ENCODE peak calls at places on chromosomes 1 and 21, in six cellular contexts. A, N, S, F, I and K are unnamed samples.

GRCh38 chr1:88035578-88035977 is 648.5 kb upstream of the PKN2 start:
- DNase-seq in A (no peak), N (no peak), S (no peak), F (no peak), I (no peak), K (no peak)

GRCh38 chr1:233520510-233521191 is 93.3 kb upstream of the KCNK1 start:
- DNase-seq in A (peak; percentile 73), N (no peak), S (no peak), F (no peak), I (no peak), K (no peak)

GRCh38 chr1:24541711-24542346 is 14.1 kb upstream of the NCMAP start:
- DNase-seq in A (no peak), N (no peak), S (no peak), F (peak; percentile 51), I (no peak), K (no peak)

GRCh38 chr1:76494807-76495206 is 372.5 kb upstream of the ST6GALNAC5 start:
- DNase-seq in A (peak; percentile 20), N (no peak), S (no peak), F (no peak), I (no peak), K (no peak)

GRCh38 chr1:33060579-33061083 is 20.3 kb upstream of the AZIN2 start:
- DNase-seq in A (peak; percentile 99), N (peak; percentile 76), S (peak; percentile 69), F (peak; percentile 57), I (no peak), K (peak; percentile 78)

GRCh38 chr1:225890346-225891228 is 1.6 kb upstream of the LEFTY1 start:
- DNase-seq in A (no peak), N (no peak), S (no peak), F (no peak), I (no peak), K (no peak)

GRCh38 chr21:17371470-17371869 is 141.4 kb upstream of the CXADR start:
- DNase-seq in A (peak; percentile 85), N (no peak), S (no peak), F (no peak), I (no peak), K (no peak)

GRCh38 chr1:19059773-19060172 is 103.3 kb upstream of the IFFO2 start:
- DNase-seq in A (no peak), N (no peak), S (no peak), F (no peak), I (no peak), K (no peak)

GRCh38 chr1:155012052-155012546 is 9.5 kb downstream of the ZBTB7B start:
- DNase-seq in A (peak; percentile 28), N (peak; percentile 62), S (peak; percentile 80), F (peak; percentile 85), I (peak; percentile 89), K (peak; percentile 69)

GRCh38 chr1:205144751-205145150 is 23.0 kb upstream of the RBBP5 start:
- DNase-seq in A (peak; percentile 76), N (no peak), S (no peak), F (no peak), I (no peak), K (no peak)

GRCh38 chr1:1371354-1371740 is 3.7 kb downstream of the AURKAIP1 start:
- DNase-seq in A (no peak), N (no peak), S (no peak), F (peak; percentile 94), I (no peak), K (no peak)

GRCh38 chr1:78490861-78491310 is at the start of gene PTGFR:
- DNase-seq in A (peak; percentile 52), N (no peak), S (peak; percentile 31), F (no peak), I (peak; percentile 43), K (peak; percentile 16)

GRCh38 chr1:170545476-170545875 is 13.5 kb downstream of the GORAB start:
- DNase-seq in A (peak; percentile 92), N (no peak), S (no peak), F (no peak), I (no peak), K (no peak)

GRCh38 chr1:163013826-163014600 is 55.1 kb upstream of the RGS4 start:
- DNase-seq in A (no peak), N (no peak), S (no peak), F (peak; percentile 65), I (no peak), K (no peak)

GRCh38 chr1:218467101-218467728 is 122.1 kb downstream of the TGFB2 start:
- DNase-seq in A (peak; percentile 88), N (no peak), S (no peak), F (no peak), I (no peak), K (no peak)

GRCh38 chr1:243483084-243483845 is 227.4 kb downstream of the SDCCAG8 start:
- DNase-seq in A (no peak), N (no peak), S (no peak), F (no peak), I (no peak), K (no peak)

GRCh38 chr1:66761273-66761672 is 9.0 kb downstream of the DYNLT5 start:
- DNase-seq in A (no peak), N (no peak), S (no peak), F (peak; percentile 35), I (no peak), K (no peak)

GRCh38 chr1:36882536-36883285 is 151.6 kb downstream of the GRIK3 start:
- DNase-seq in A (no peak), N (no peak), S (no peak), F (no peak), I (no peak), K (no peak)